ENCODE peak calls at places on chromosomes 6 and 20, in ten cellular contexts. X is CD8-positive, alpha-beta T cell; Y is stomach; M is breast epithelium; E is naive thymus-derived CD4-positive, alpha-beta T cell; P is IMR-90; A is aorta; V is ascending aorta; C is left lung; S is adrenal gland. T is an unnamed sample. For H3K27me3, the result is how much of the 10 kb centered on the place peaks cover.

GRCh38 chr6:125846292-125847024 is 55.7 kb downstream of the NCOA7 start:
- DNase-seq in S (no peak), M (no peak), X (no peak), A (no peak), E (no peak), Y (no peak), V (no peak), P (no peak), C (no peak), T (no peak)

GRCh38 chr6:27864906-27865883 is 47.0 kb downstream of the OR2B2 start:
- DNase-seq in X (peak), S (peak), P (peak), C (peak), A (peak), Y (peak), V (no peak), E (peak), M (peak), T (peak)

GRCh38 chr20:35315199-35316020 is 23.2 kb upstream of the FAM83C start:
- DNase-seq in M (no peak), P (peak), Y (no peak), E (no peak), V (no peak), C (no peak), S (no peak), A (no peak), X (no peak), T (no peak)

GRCh38 chr6:35381132-35381531 is 38.8 kb downstream of the PPARD start:
- DNase-seq in M (no peak), V (no peak), E (no peak), Y (no peak), C (no peak), A (peak), P (peak), S (no peak), X (no peak), T (no peak)

GRCh38 chr6:11093591-11094410 is at the start of gene SMIM13:
- DNase-seq in A (peak), E (peak), C (peak), S (peak), Y (peak), V (peak), M (peak), X (peak), P (peak), T (peak)

GRCh38 chr6:32668226-32668747 is 1.8 kb upstream of the HLA-DQB1 start:
- DNase-seq in A (no peak), S (peak), M (peak), C (peak), V (peak), E (no peak), X (peak), P (peak), Y (peak), T (peak)

GRCh38 chr6:113352029-113352801 is 504.9 kb upstream of the MARCKS start:
- DNase-seq in C (no peak), M (no peak), Y (peak), S (peak), X (no peak), E (no peak), A (no peak), V (no peak), P (peak), T (peak)

GRCh38 chr20:35561671-35562070 is 19.8 kb downstream of the ERGIC3 start:
- DNase-seq in X (no peak), A (peak), M (no peak), P (no peak), E (no peak), C (no peak), V (no peak), S (no peak), Y (no peak), T (no peak)

GRCh38 chr6:34813028-34813742 is 21.3 kb downstream of the BLTP3A start:
- DNase-seq in M (no peak), E (no peak), A (no peak), S (no peak), P (no peak), Y (no peak), C (no peak), V (no peak), X (no peak), T (no peak)

GRCh38 chr6:106745824-106746610 is 116.6 kb downstream of the QRSL1 start:
- DNase-seq in V (no peak), S (no peak), M (no peak), Y (no peak), E (no peak), X (no peak), C (no peak), P (peak), A (no peak), T (no peak)

GRCh38 chr6:170316071-170316470 is 9.5 kb downstream of the FAM120B start:
- DNase-seq in M (no peak), X (no peak), A (no peak), E (no peak), V (no peak), Y (no peak), C (no peak), S (no peak), P (peak), T (no peak)
- H3K27ac ChIP-seq in M (no peak), X (no peak), A (no peak), E (no peak), V (no peak), Y (no peak), C (no peak), S (no peak), P (no peak), T (no peak)

GRCh38 chr6:56959094-56959493 is 4.2 kb downstream of the BEND6 start:
- DNase-seq in Y (no peak), P (peak), S (no peak), X (no peak), M (no peak), E (no peak), A (no peak), V (no peak), C (no peak), T (no peak)
- H3K4me3 ChIP-seq in Y (no peak), P (no peak), S (no peak), X (no peak), M (no peak), E (no peak), A (no peak), V (no peak), C (no peak), T (no peak)

GRCh38 chr20:56629464-56630085 is 469 bp downstream of the TFAP2C start:
- DNase-seq in E (no peak), C (no peak), V (no peak), Y (no peak), S (peak), A (no peak), P (no peak), M (no peak), X (no peak), T (no peak)
- H3K27me3 ChIP-seq in E (under half), C (half or more), V (under half), Y (under half), S (half or more), A (under half), P (half or more), M (half or more), X (under half), T (half or more)

GRCh38 chr20:33030076-33030475 is 1.4 kb upstream of the BPIFB6 start:
- DNase-seq in E (no peak), Y (no peak), P (no peak), C (no peak), A (no peak), S (no peak), X (no peak), M (no peak), V (no peak), T (no peak)
- H3K27ac ChIP-seq in E (no peak), Y (no peak), P (no peak), C (no peak), A (no peak), S (no peak), X (no peak), M (no peak), V (no peak), T (no peak)

DNA sequence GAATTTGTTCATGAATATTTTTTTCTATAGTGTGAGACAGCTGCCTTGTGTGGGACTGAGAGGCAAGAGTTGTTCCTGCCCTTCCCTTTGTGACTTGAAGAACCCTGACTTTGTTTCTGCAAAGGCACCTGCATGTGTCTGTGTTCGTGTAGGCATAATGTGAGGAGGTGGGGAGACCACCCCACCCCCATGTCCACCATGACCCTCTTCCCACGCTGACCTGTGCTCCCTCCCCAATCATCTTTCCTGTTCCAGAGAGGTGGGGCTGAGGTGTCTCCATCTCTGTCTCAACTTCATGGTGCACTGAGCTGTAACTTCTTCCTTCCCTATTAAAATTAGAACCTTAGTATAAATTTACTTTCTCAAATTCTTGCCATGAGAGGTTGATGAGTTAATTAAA is 3.1 kb downstream of the HLA-A start:
- DNase-seq in C (no peak), A (no peak), X (no peak), S (no peak), Y (no peak), E (no peak), M (no peak), V (no peak), P (no peak), T (no peak)
- H3K4me3 ChIP-seq in C (peak), A (no peak), X (peak), S (no peak), Y (peak), E (peak), M (no peak), V (no peak), P (no peak), T (no peak)

GRCh38 chr20:62739581-62740285 is 31.1 kb downstream of the NTSR1 start:
- DNase-seq in A (peak), M (no peak), V (no peak), Y (no peak), X (peak), C (peak), E (peak), P (no peak), S (peak), T (peak)

GRCh38 chr20:62741701-62742491 is 33.3 kb downstream of the NTSR1 start:
- DNase-seq in S (peak), C (peak), P (no peak), V (no peak), X (no peak), M (no peak), Y (no peak), A (peak), E (no peak), T (no peak)

GRCh38 chr20:62739067-62739466 is 30.4 kb downstream of the NTSR1 start:
- DNase-seq in M (no peak), S (peak), X (no peak), V (no peak), Y (no peak), P (no peak), C (no peak), A (peak), E (no peak), T (no peak)

GRCh38 chr20:62741191-62741676 is 32.6 kb downstream of the NTSR1 start:
- DNase-seq in S (no peak), C (peak), Y (no peak), V (no peak), P (no peak), X (no peak), M (no peak), A (peak), E (no peak), T (no peak)

DNA sequence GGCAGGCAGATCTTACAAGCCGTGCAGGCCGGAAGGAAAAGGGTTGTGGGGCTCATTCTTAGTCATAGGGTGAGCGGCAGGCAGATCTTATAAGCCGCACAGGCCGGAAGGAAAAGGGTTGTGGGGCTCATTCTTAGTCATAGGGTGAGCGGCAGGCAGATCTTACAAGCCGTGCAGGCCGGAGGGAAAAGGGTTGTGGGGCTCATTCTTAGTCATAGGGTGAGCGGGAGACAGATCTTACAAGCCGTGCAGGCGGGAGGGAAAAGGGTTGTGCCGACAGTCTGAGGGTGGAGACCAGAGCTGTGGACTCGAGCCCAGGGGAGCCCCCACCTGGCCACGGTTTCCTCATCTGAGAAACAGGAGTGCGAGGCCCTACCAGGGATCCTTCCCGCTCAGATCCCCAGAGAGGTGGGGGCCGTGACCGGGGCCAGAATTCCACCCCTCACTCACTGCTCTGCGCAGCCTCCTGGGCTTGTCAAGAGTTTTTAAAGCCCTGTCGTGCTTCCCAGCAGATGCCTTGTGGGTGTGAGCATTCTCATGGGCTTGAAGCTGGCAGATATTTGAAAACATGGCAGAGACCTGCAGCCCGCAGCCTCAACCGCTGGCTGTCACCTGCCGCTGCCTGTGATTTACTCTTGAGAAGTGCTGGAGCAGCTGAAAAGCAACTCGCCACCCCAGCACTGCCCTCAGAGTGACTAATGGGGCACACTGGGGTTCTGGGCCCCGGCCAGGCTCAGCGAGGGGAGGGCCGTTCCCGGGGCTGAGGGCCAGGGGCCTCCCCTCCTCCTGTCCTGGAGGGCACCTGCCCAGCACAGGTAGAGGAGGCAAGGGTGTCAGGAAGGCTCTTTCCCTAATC is 31.9 kb downstream of the NTSR1 start:
- DNase-seq in P (peak), M (no peak), Y (peak), C (peak), S (peak), V (peak), E (peak), A (peak), X (peak), T (peak)
- H3K27me3 ChIP-seq in P (under half), M (half or more), Y (under half), C (under half), S (under half), V (under half), E (under half), A (under half), X (under half), T (under half)

GRCh38 chr6:119128252-119128912 is 49.9 kb upstream of the FAM184A start:
- DNase-seq in S (no peak), V (no peak), M (no peak), E (no peak), A (no peak), P (no peak), Y (no peak), C (no peak), X (no peak), T (no peak)
- H3K27ac ChIP-seq in S (no peak), V (no peak), M (no peak), E (no peak), A (no peak), P (no peak), Y (no peak), C (no peak), X (no peak), T (no peak)

T was measured in small intestine.